ENCODE peak calls at places on chromosome 2, in ten cellular contexts. One of them, this sample, is unnamed.

GRCh38 chr2:86552889-86553288 is 10.4 kb downstream of the CHMP3 start:
- DNase-seq in tibial nerve: no peak
- DNase-seq in coronary artery: no peak
- DNase-seq in A549: no peak
- DNase-seq in choroid plexus epithelial cell: no peak
- DNase-seq in endothelial cell: no peak
- DNase-seq in kidney: no peak
- DNase-seq in left ventricle myocardium inferior: no peak
- DNase-seq in RWPE1: no peak
- DNase-seq in PC-3: no peak
- DNase-seq in this sample: no peak

GRCh38 chr2:149143734-149144133 is 105.2 kb downstream of the LYPD6B start:
- DNase-seq in tibial nerve: no peak
- DNase-seq in coronary artery: no peak
- DNase-seq in A549: no peak
- DNase-seq in choroid plexus epithelial cell: no peak
- DNase-seq in endothelial cell: no peak
- DNase-seq in kidney: no peak
- DNase-seq in left ventricle myocardium inferior: no peak
- DNase-seq in RWPE1: no peak
- DNase-seq in PC-3: no peak
- DNase-seq in this sample: no peak

GRCh38 chr2:236866542-236867340 is 218.9 kb upstream of the COPS8 start:
- DNase-seq in tibial nerve: no peak
- DNase-seq in coronary artery: peak
- DNase-seq in A549: no peak
- DNase-seq in choroid plexus epithelial cell: no peak
- DNase-seq in endothelial cell: no peak
- DNase-seq in kidney: no peak
- DNase-seq in left ventricle myocardium inferior: no peak
- DNase-seq in RWPE1: no peak
- DNase-seq in PC-3: no peak
- DNase-seq in this sample: no peak

GRCh38 chr2:113707106-113707505 is 49.3 kb downstream of the SLC35F5 start:
- DNase-seq in tibial nerve: no peak
- DNase-seq in coronary artery: no peak
- DNase-seq in A549: no peak
- DNase-seq in choroid plexus epithelial cell: peak
- DNase-seq in endothelial cell: no peak
- DNase-seq in kidney: no peak
- DNase-seq in left ventricle myocardium inferior: no peak
- DNase-seq in RWPE1: no peak
- DNase-seq in PC-3: no peak
- DNase-seq in this sample: no peak

GRCh38 chr2:9092383-9093282 is 89.1 kb upstream of the MBOAT2 start:
- DNase-seq in tibial nerve: no peak
- DNase-seq in coronary artery: no peak
- DNase-seq in A549: no peak
- DNase-seq in choroid plexus epithelial cell: no peak
- DNase-seq in endothelial cell: no peak
- DNase-seq in kidney: no peak
- DNase-seq in left ventricle myocardium inferior: no peak
- DNase-seq in RWPE1: no peak
- DNase-seq in PC-3: no peak
- DNase-seq in this sample: no peak

GRCh38 chr2:147826615-147827375 is 18.0 kb upstream of the ACVR2A start:
- DNase-seq in tibial nerve: no peak
- DNase-seq in coronary artery: no peak
- DNase-seq in A549: no peak
- DNase-seq in choroid plexus epithelial cell: no peak
- DNase-seq in endothelial cell: no peak
- DNase-seq in kidney: no peak
- DNase-seq in left ventricle myocardium inferior: no peak
- DNase-seq in RWPE1: no peak
- DNase-seq in PC-3: no peak
- DNase-seq in this sample: no peak

GRCh38 chr2:233801357-233802131 is 23.4 kb downstream of the MROH2A start:
- DNase-seq in tibial nerve: no peak
- DNase-seq in coronary artery: no peak
- DNase-seq in A549: no peak
- DNase-seq in choroid plexus epithelial cell: peak
- DNase-seq in endothelial cell: no peak
- DNase-seq in kidney: no peak
- DNase-seq in left ventricle myocardium inferior: no peak
- DNase-seq in RWPE1: peak
- DNase-seq in PC-3: peak
- DNase-seq in this sample: no peak

GRCh38 chr2:85893428-85894258 is 4.9 kb upstream of the ST3GAL5 start:
- DNase-seq in tibial nerve: no peak
- DNase-seq in coronary artery: no peak
- DNase-seq in A549: peak
- DNase-seq in choroid plexus epithelial cell: peak
- DNase-seq in endothelial cell: no peak
- DNase-seq in kidney: no peak
- DNase-seq in left ventricle myocardium inferior: no peak
- DNase-seq in RWPE1: peak
- DNase-seq in PC-3: peak
- DNase-seq in this sample: peak

GRCh38 chr2:227204452-227204851 is 40.0 kb downstream of the COL4A3 start:
- DNase-seq in tibial nerve: no peak
- DNase-seq in coronary artery: no peak
- DNase-seq in A549: no peak
- DNase-seq in choroid plexus epithelial cell: no peak
- DNase-seq in endothelial cell: no peak
- DNase-seq in kidney: no peak
- DNase-seq in left ventricle myocardium inferior: no peak
- DNase-seq in RWPE1: no peak
- DNase-seq in PC-3: no peak
- DNase-seq in this sample: no peak

GRCh38 chr2:139000087-139000486 is 219.9 kb upstream of the NXPH2 start:
- DNase-seq in tibial nerve: no peak
- DNase-seq in coronary artery: no peak
- DNase-seq in A549: no peak
- DNase-seq in choroid plexus epithelial cell: no peak
- DNase-seq in endothelial cell: no peak
- DNase-seq in kidney: no peak
- DNase-seq in left ventricle myocardium inferior: no peak
- DNase-seq in RWPE1: no peak
- DNase-seq in PC-3: no peak
- DNase-seq in this sample: no peak

GRCh38 chr2:81996332-81996731 is 1691.8 kb upstream of the LRRTM1 start:
- DNase-seq in tibial nerve: no peak
- DNase-seq in coronary artery: no peak
- DNase-seq in A549: no peak
- DNase-seq in choroid plexus epithelial cell: no peak
- DNase-seq in endothelial cell: no peak
- DNase-seq in kidney: no peak
- DNase-seq in left ventricle myocardium inferior: no peak
- DNase-seq in RWPE1: no peak
- DNase-seq in PC-3: no peak
- DNase-seq in this sample: no peak

GRCh38 chr2:203740741-203741363 is 34.4 kb downstream of the CD28 start:
- DNase-seq in tibial nerve: no peak
- DNase-seq in coronary artery: no peak
- DNase-seq in A549: no peak
- DNase-seq in choroid plexus epithelial cell: peak
- DNase-seq in endothelial cell: no peak
- DNase-seq in kidney: no peak
- DNase-seq in left ventricle myocardium inferior: no peak
- DNase-seq in RWPE1: no peak
- DNase-seq in PC-3: no peak
- DNase-seq in this sample: no peak

DNA sequence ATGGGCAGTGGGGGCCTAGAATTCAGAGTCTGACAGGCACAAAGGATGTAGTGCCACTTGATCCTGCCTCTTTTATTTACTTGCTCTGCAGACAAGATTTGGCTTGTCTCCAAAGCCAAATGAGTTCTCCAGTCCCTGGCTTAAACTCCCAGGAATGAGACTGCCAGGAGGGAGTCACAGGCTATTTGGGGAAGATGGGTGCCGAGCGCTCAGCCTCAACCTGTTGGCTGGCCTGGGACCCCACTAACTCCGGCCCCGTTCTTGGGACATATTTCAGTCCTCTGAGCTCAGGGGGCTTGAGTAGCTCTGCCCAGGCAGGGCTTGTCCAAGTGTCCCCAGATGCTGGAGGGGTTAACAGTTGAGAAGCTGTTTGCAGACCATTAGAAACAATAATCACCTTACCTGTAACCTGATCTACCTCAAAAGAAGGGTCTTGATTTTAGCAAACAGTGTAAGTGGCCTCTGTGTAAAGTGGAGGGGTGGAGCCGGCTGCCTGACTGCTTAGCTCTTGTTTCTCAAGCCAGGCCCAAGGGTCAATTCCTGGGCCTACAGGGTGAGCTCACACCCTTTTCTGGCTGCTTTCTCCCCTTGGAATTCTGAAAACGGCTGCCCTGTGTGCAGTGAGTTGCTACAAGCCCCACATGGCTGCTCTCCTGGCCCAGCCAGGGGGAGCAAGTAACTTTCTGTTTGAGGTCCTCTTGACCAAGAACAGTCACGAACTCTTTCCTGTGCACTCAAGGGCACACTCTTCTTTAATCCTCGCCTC is 27.1 kb upstream of the FZD5 start:
- DNase-seq in tibial nerve: no peak
- DNase-seq in coronary artery: no peak
- DNase-seq in A549: peak
- DNase-seq in choroid plexus epithelial cell: peak
- DNase-seq in endothelial cell: no peak
- DNase-seq in kidney: peak
- DNase-seq in left ventricle myocardium inferior: no peak
- DNase-seq in RWPE1: no peak
- DNase-seq in PC-3: peak
- DNase-seq in this sample: no peak
- TF ChIP-seq CTCF in tibial nerve: no peak
- TF ChIP-seq CTCF in coronary artery: no peak
- TF ChIP-seq CTCF in A549: no peak
- TF ChIP-seq CTCF in choroid plexus epithelial cell: peak
- TF ChIP-seq CTCF in endothelial cell: no peak
- TF ChIP-seq CTCF in kidney: peak
- TF ChIP-seq CTCF in left ventricle myocardium inferior: no peak
- TF ChIP-seq CTCF in RWPE1: no peak
- TF ChIP-seq CTCF in PC-3: no peak
- TF ChIP-seq CTCF in this sample: no peak

GRCh38 chr2:169034984-169035544 is 3.9 kb upstream of the ABCB11 start:
- DNase-seq in tibial nerve: no peak
- DNase-seq in coronary artery: no peak
- DNase-seq in A549: no peak
- DNase-seq in choroid plexus epithelial cell: no peak
- DNase-seq in endothelial cell: no peak
- DNase-seq in kidney: no peak
- DNase-seq in left ventricle myocardium inferior: no peak
- DNase-seq in RWPE1: no peak
- DNase-seq in PC-3: no peak
- DNase-seq in this sample: no peak

GRCh38 chr2:169035887-169036286 is 4.8 kb upstream of the ABCB11 start:
- DNase-seq in tibial nerve: no peak
- DNase-seq in coronary artery: no peak
- DNase-seq in A549: no peak
- DNase-seq in choroid plexus epithelial cell: no peak
- DNase-seq in endothelial cell: no peak
- DNase-seq in kidney: no peak
- DNase-seq in left ventricle myocardium inferior: no peak
- DNase-seq in RWPE1: no peak
- DNase-seq in PC-3: no peak
- DNase-seq in this sample: no peak

GRCh38 chr2:169031202-169031601 is at the start of gene ABCB11:
- DNase-seq in tibial nerve: no peak
- DNase-seq in coronary artery: no peak
- DNase-seq in A549: no peak
- DNase-seq in choroid plexus epithelial cell: no peak
- DNase-seq in endothelial cell: no peak
- DNase-seq in kidney: no peak
- DNase-seq in left ventricle myocardium inferior: no peak
- DNase-seq in RWPE1: no peak
- DNase-seq in PC-3: no peak
- DNase-seq in this sample: no peak

GRCh38 chr2:169036717-169037450 is 5.8 kb upstream of the ABCB11 start:
- DNase-seq in tibial nerve: no peak
- DNase-seq in coronary artery: no peak
- DNase-seq in A549: no peak
- DNase-seq in choroid plexus epithelial cell: no peak
- DNase-seq in endothelial cell: no peak
- DNase-seq in kidney: no peak
- DNase-seq in left ventricle myocardium inferior: no peak
- DNase-seq in RWPE1: no peak
- DNase-seq in PC-3: no peak
- DNase-seq in this sample: no peak

DNA sequence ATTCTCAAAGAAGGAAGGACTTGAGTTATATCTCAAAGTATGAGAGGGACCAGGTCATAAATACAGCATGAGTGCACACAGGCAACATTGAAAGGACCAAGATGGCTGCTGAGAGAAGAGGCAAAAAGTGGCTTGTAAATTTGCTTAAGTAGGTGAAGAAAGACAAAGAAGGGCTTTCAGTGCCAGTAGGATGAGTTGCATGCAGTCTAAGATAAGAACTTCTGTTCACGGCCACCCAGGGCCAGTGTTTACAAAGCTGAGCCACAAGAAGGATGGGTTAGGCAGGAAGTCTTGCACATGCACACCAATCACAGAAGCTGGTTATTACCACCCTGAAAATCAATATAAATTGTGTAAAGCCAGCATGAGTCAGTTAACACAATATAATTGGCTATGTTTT is 3.1 kb upstream of the ABCB11 start:
- DNase-seq in tibial nerve: no peak
- DNase-seq in coronary artery: no peak
- DNase-seq in A549: peak
- DNase-seq in choroid plexus epithelial cell: peak
- DNase-seq in endothelial cell: no peak
- DNase-seq in kidney: no peak
- DNase-seq in left ventricle myocardium inferior: no peak
- DNase-seq in RWPE1: no peak
- DNase-seq in PC-3: peak
- DNase-seq in this sample: no peak
- TF ChIP-seq CTCF in tibial nerve: no peak
- TF ChIP-seq CTCF in coronary artery: no peak
- TF ChIP-seq CTCF in A549: no peak
- TF ChIP-seq CTCF in choroid plexus epithelial cell: no peak
- TF ChIP-seq CTCF in endothelial cell: no peak
- TF ChIP-seq CTCF in kidney: no peak
- TF ChIP-seq CTCF in left ventricle myocardium inferior: no peak
- TF ChIP-seq CTCF in RWPE1: no peak
- TF ChIP-seq CTCF in PC-3: no peak
- TF ChIP-seq CTCF in this sample: no peak

GRCh38 chr2:37923308-37924055 is 1.6 kb upstream of the RMDN2 start:
- DNase-seq in tibial nerve: no peak
- DNase-seq in coronary artery: no peak
- DNase-seq in A549: no peak
- DNase-seq in choroid plexus epithelial cell: no peak
- DNase-seq in endothelial cell: no peak
- DNase-seq in kidney: no peak
- DNase-seq in left ventricle myocardium inferior: no peak
- DNase-seq in RWPE1: no peak
- DNase-seq in PC-3: no peak
- DNase-seq in this sample: no peak
- TF ChIP-seq CTCF in tibial nerve: no peak
- TF ChIP-seq CTCF in coronary artery: no peak
- TF ChIP-seq CTCF in A549: no peak
- TF ChIP-seq CTCF in choroid plexus epithelial cell: no peak
- TF ChIP-seq CTCF in endothelial cell: no peak
- TF ChIP-seq CTCF in kidney: no peak
- TF ChIP-seq CTCF in left ventricle myocardium inferior: no peak
- TF ChIP-seq CTCF in RWPE1: no peak
- TF ChIP-seq CTCF in PC-3: no peak
- TF ChIP-seq CTCF in this sample: no peak

GRCh38 chr2:239269173-239269865 is 131.5 kb downstream of the HDAC4 start:
- DNase-seq in tibial nerve: no peak
- DNase-seq in coronary artery: no peak
- DNase-seq in A549: no peak
- DNase-seq in choroid plexus epithelial cell: no peak
- DNase-seq in endothelial cell: no peak
- DNase-seq in kidney: no peak
- DNase-seq in left ventricle myocardium inferior: no peak
- DNase-seq in RWPE1: no peak
- DNase-seq in PC-3: no peak
- DNase-seq in this sample: peak
- TF ChIP-seq CTCF in tibial nerve: no peak
- TF ChIP-seq CTCF in coronary artery: no peak
- TF ChIP-seq CTCF in A549: no peak
- TF ChIP-seq CTCF in choroid plexus epithelial cell: no peak
- TF ChIP-seq CTCF in endothelial cell: no peak
- TF ChIP-seq CTCF in kidney: no peak
- TF ChIP-seq CTCF in left ventricle myocardium inferior: no peak
- TF ChIP-seq CTCF in RWPE1: no peak
- TF ChIP-seq CTCF in PC-3: no peak
- TF ChIP-seq CTCF in this sample: no peak